ENCODE peak calls at places on chromosomes 13 and 19, in five cellular contexts. Q is transverse colon, D is breast epithelium, V is stomach, C is K562. U is an unnamed sample.

GRCh38 chr19:48530044-48530720 is 18.5 kb upstream of the LMTK3 start:
- DNase-seq in Q (no peak), D (no peak), V (no peak), C (no peak), U (no peak)

GRCh38 chr13:110874508-110874960 is 40.3 kb downstream of the ANKRD10 start:
- DNase-seq in Q (peak; percentile 86), D (peak; percentile 66), V (peak; percentile 85), C (peak; percentile 91), U (peak; percentile 98)

GRCh38 chr19:34171539-34171876 is 796 bp upstream of the LSM14A start:
- DNase-seq in Q (no peak), D (no peak), V (no peak), C (no peak), U (no peak)

GRCh38 chr13:40181203-40181845 is 485.1 kb downstream of the FOXO1 start:
- DNase-seq in Q (no peak), D (no peak), V (no peak), C (peak; percentile 16), U (no peak)

GRCh38 chr13:25686831-25687495 is 315.2 kb downstream of the ATP8A2 start:
- DNase-seq in Q (no peak), D (no peak), V (no peak), C (no peak), U (no peak)

GRCh38 chr13:96052655-96053002 is 572 bp downstream of the UGGT2 start:
- DNase-seq in Q (no peak), D (no peak), V (no peak), C (peak; percentile 20), U (no peak)

GRCh38 chr19:54708781-54709180 is 15.5 kb upstream of the KIR3DL3 start:
- DNase-seq in Q (no peak), D (no peak), V (no peak), C (no peak), U (no peak)

GRCh38 chr19:8320564-8321066 is 560 bp downstream of the NDUFA7 start:
- DNase-seq in Q (no peak), D (no peak), V (no peak), C (no peak), U (no peak)

GRCh38 chr13:76663941-76664340 is 222.3 kb downstream of the KCTD12 start:
- DNase-seq in Q (no peak), D (no peak), V (no peak), C (no peak), U (no peak)

GRCh38 chr13:34696296-34696695 is 245.8 kb upstream of the NBEA start:
- DNase-seq in Q (no peak), D (no peak), V (no peak), C (no peak), U (no peak)

GRCh38 chr19:10766049-10766623 is 48.3 kb downstream of the DNM2 start:
- DNase-seq in Q (no peak), D (no peak), V (peak; percentile 73), C (no peak), U (no peak)

GRCh38 chr19:7983995-7984837 is 21.2 kb downstream of the ELAVL1 start:
- DNase-seq in Q (no peak), D (peak; percentile 57), V (no peak), C (no peak), U (no peak)

GRCh38 chr13:62682788-62683187 is 1267.1 kb upstream of the PCDH20 start:
- DNase-seq in Q (no peak), D (no peak), V (no peak), C (no peak), U (no peak)

GRCh38 chr13:43663474-43664090 is 123.2 kb downstream of the ENOX1 start:
- DNase-seq in Q (no peak), D (no peak), V (no peak), C (no peak), U (no peak)

GRCh38 chr13:70817571-70817970 is 709.3 kb upstream of the KLHL1 start:
- DNase-seq in Q (no peak), D (no peak), V (no peak), C (no peak), U (no peak)

GRCh38 chr19:29283366-29283765 is 70.4 kb upstream of the UQCRFS1 start:
- DNase-seq in Q (no peak), D (no peak), V (no peak), C (no peak), U (no peak)

GRCh38 chr19:18951721-18952281 is 10.8 kb upstream of the HOMER3 start:
- DNase-seq in Q (no peak), D (no peak), V (no peak), C (no peak), U (no peak)

GRCh38 chr19:40422428-40423226 is 3.2 kb downstream of the SERTAD1 start:
- DNase-seq in Q (no peak), D (no peak), V (no peak), C (no peak), U (no peak)

GRCh38 chr19:33261511-33262192 is 36.0 kb upstream of the SLC7A10 start:
- DNase-seq in Q (no peak), D (no peak), V (no peak), C (no peak), U (peak; percentile 50)

GRCh38 chr19:17803264-17803896 is 8.4 kb downstream of the B3GNT3 start:
- DNase-seq in Q (no peak), D (peak; percentile 25), V (no peak), C (no peak), U (peak; percentile 58)

GRCh38 chr19:4375164-4375619 is 25.2 kb downstream of the SH3GL1 start:
- DNase-seq in Q (peak; percentile 80), D (no peak), V (peak; percentile 71), C (peak; percentile 78), U (peak; percentile 60)

GRCh38 chr19:8396563-8397203 is 6.5 kb downstream of the RAB11B start:
- DNase-seq in Q (peak; percentile 65), D (peak; percentile 79), V (peak; percentile 75), C (peak; percentile 84), U (peak; percentile 52)

GRCh38 chr13:49062297-49062896 is 86.7 kb downstream of the FNDC3A start:
- DNase-seq in Q (no peak), D (no peak), V (no peak), C (no peak), U (no peak)

GRCh38 chr13:34078334-34078999 is 260.5 kb downstream of the RFC3 start:
- DNase-seq in Q (no peak), D (no peak), V (no peak), C (no peak), U (no peak)

GRCh38 chr13:21583496-21583895 is 20.5 kb downstream of the MICU2 start:
- DNase-seq in Q (no peak), D (no peak), V (no peak), C (no peak), U (no peak)

GRCh38 chr13:21117104-21117809 is 55.9 kb upstream of the LATS2 start:
- DNase-seq in Q (no peak), D (no peak), V (no peak), C (no peak), U (no peak)

GRCh38 chr19:3250675-3251074 is 26.2 kb downstream of the CELF5 start:
- DNase-seq in Q (peak; percentile 21), D (no peak), V (no peak), C (peak; percentile 71), U (no peak)

GRCh38 chr13:73548444-73548843 is 489.6 kb downstream of the KLF5 start:
- DNase-seq in Q (no peak), D (no peak), V (no peak), C (no peak), U (no peak)

GRCh38 chr13:92727118-92727517 is 499.5 kb upstream of the GPC6 start:
- DNase-seq in Q (no peak), D (no peak), V (no peak), C (no peak), U (no peak)

GRCh38 chr13:32016119-32016518 is 15.5 kb upstream of the FRY start:
- DNase-seq in Q (no peak), D (no peak), V (no peak), C (no peak), U (no peak)

GRCh38 chr13:84446972-84447700 is 564.9 kb upstream of the SLITRK1 start:
- DNase-seq in Q (no peak), D (no peak), V (no peak), C (no peak), U (no peak)

GRCh38 chr13:57725480-57725879 is 93.9 kb downstream of the PCDH17 start:
- DNase-seq in Q (no peak), D (no peak), V (no peak), C (no peak), U (no peak)

GRCh38 chr13:60627071-60627686 is 230.2 kb downstream of the TDRD3 start:
- DNase-seq in Q (no peak), D (no peak), V (no peak), C (peak; percentile 31), U (no peak)

GRCh38 chr19:17775245-17775927 is 19.6 kb upstream of the B3GNT3 start:
- DNase-seq in Q (peak; percentile 49), D (no peak), V (peak; percentile 42), C (peak; percentile 71), U (no peak)

GRCh38 chr13:91313103-91313502 is 34.4 kb upstream of the MIR17HG start:
- DNase-seq in Q (no peak), D (no peak), V (no peak), C (no peak), U (no peak)

GRCh38 chr19:47243776-47244547 is 12.4 kb upstream of the CCDC9 start:
- DNase-seq in Q (peak; percentile 92), D (peak; percentile 89), V (peak; percentile 91), C (peak; percentile 87), U (peak; percentile 98)
- TF ChIP-seq POLR2AphosphoS5 in Q (peak; percentile 38), D (peak; percentile 88), V (peak; percentile 88), C (peak; percentile 75), U (peak; percentile 93)

DNA sequence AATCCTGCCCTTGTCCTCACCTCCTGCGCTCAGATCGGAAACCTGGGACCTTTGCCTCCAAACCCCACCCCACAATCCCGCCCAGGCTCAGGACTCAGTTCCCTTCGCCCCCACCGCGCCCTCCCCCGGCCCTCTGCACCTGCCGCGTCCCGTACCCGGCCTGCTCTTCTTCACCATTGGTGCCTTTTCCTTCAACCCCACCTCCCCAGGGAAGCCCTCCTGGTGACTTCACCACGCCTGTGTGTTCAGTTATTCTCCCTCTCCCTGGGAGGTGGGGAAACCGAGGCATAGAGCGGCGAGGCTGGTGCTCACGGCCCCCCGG is 19.3 kb upstream of the TCF3 start:
- DNase-seq in Q (no peak), D (no peak), V (no peak), C (peak; percentile 79), U (no peak)
- H3K4me3 ChIP-seq in Q (peak overlapping the region; percentile 21), D (peak overlapping the region; percentile 56), V (peak overlapping the region; percentile 22), C (peak overlapping the region; percentile 51), U (peak overlapping the region; percentile 15)

GRCh38 chr19:45885556-45886426 is at the start of gene IRF2BP1:
- DNase-seq in Q (peak; percentile 94), D (peak; percentile 93), V (peak; percentile 95), C (peak; percentile 90), U (peak; percentile 94)
- TF ChIP-seq POLR2A in Q (no peak), D (no peak), V (no peak), C (no peak), U (no peak)

DNA sequence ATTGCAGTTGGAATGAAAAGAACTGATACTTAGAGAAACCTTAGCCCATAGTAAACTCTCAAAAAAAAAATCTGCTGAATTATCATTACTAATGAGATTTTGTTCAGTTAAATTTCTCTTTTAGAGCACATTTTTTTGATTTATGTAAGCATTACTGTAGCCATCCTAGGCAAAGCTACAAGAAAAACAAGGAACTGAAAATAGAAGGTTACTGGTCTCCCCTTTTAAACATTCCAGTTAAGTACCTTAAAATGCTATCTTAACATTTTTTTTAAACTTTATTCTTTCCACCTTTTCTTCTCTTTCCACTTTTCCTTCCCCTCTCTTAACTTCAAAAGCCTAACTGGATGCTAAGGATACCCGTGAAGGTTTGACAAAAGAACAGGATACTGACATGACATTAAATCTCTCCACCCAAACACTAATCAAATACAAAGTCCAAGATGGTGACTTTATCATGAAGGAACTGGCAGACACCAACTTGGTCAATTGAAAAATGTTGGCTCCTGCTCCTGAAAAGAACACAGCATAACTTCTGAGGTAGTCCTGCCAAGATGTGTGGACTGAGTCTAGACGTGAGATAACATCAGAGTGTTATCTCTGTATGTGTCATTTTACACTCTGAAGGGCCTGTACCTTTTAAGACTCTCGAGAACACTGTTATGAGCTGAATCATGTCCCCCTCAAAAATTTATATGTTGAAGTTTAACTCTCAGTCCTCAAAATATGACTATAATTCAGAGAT is 29.5 kb upstream of the SACS start:
- DNase-seq in Q (no peak), D (no peak), V (no peak), C (no peak), U (no peak)
- TF ChIP-seq POLR2AphosphoS5 in Q (no peak), D (no peak), V (no peak), C (no peak), U (no peak)

U was measured in upper lobe of left lung.